ENCODE peak calls at places on chromosomes 5 and 9, in seven cellular contexts. R is neuronal stem cell, U is IMR-90, S is H9, Y is mesendoderm, L is H1, G is trophoblast cell. B is an unnamed sample.

GRCh38 chr5:40834391-40834848 is 602 bp downstream of the RPL37 start:
- DNase-seq in R (no peak), U (peak; percentile 33), S (no peak), Y (peak; percentile 38), L (no peak), G (peak; percentile 43), B (peak; percentile 58)

GRCh38 chr5:149268928-149269557 is 2.6 kb upstream of the AFAP1L1 start:
- DNase-seq in R (peak; percentile 31), U (peak; percentile 61), S (no peak), Y (peak; percentile 56), L (no peak), G (peak; percentile 86), B (peak; percentile 66)

GRCh38 chr5:368162-369084 is 46.9 kb downstream of the AHRR start:
- DNase-seq in R (no peak), U (peak; percentile 98), S (peak; percentile 10), Y (no peak), L (peak; percentile 27), G (peak; percentile 44), B (peak; percentile 70)

GRCh38 chr5:407801-408268 is 35.1 kb upstream of the EXOC3 start:
- DNase-seq in R (no peak), U (no peak), S (no peak), Y (no peak), L (no peak), G (no peak), B (no peak)

GRCh38 chr5:111016801-111017200 is 54.7 kb upstream of the TSLP start:
- DNase-seq in R (no peak), U (peak; percentile 90), S (no peak), Y (no peak), L (no peak), G (no peak), B (peak; percentile 4)

GRCh38 chr9:91176426-91176825 is 185.3 kb downstream of the AUH start:
- DNase-seq in R (no peak), U (no peak), S (no peak), Y (no peak), L (no peak), G (no peak), B (no peak)

GRCh38 chr5:132493821-132494220 is 3.2 kb upstream of the IRF1 start:
- DNase-seq in R (no peak), U (no peak), S (no peak), Y (no peak), L (no peak), G (no peak), B (no peak)

GRCh38 chr9:115590016-115590415 is 472.1 kb upstream of the TNC start:
- DNase-seq in R (no peak), U (peak; percentile 97), S (no peak), Y (no peak), L (no peak), G (no peak), B (peak; percentile 79)

GRCh38 chr9:137421838-137422667 is 909 bp downstream of the EXD3 start:
- DNase-seq in R (no peak), U (no peak), S (peak; percentile 34), Y (no peak), L (no peak), G (peak; percentile 13), B (no peak)

GRCh38 chr5:149791881-149792280 is 61.8 kb downstream of the PPARGC1B start:
- DNase-seq in R (no peak), U (no peak), S (no peak), Y (no peak), L (no peak), G (no peak), B (no peak)

GRCh38 chr5:30698217-30698616 is 495.3 kb upstream of the CDH6 start:
- DNase-seq in R (no peak), U (no peak), S (no peak), Y (peak; percentile 63), L (no peak), G (no peak), B (no peak)

GRCh38 chr5:109589983-109590382 is 99.7 kb upstream of the MAN2A1 start:
- DNase-seq in R (no peak), U (no peak), S (no peak), Y (peak; percentile 27), L (no peak), G (no peak), B (no peak)

GRCh38 chr5:178284095-178284675 is 51.6 kb upstream of the PHYKPL start:
- DNase-seq in R (no peak), U (peak; percentile 3), S (no peak), Y (peak; percentile 52), L (no peak), G (peak; percentile 29), B (no peak)

GRCh38 chr9:112166176-112167140 is 8.6 kb downstream of the SUSD1 start:
- DNase-seq in R (no peak), U (peak; percentile 14), S (no peak), Y (peak; percentile 31), L (no peak), G (peak; percentile 73), B (peak; percentile 40)

GRCh38 chr9:16475996-16476395 is 394.5 kb downstream of the BNC2 start:
- DNase-seq in R (no peak), U (no peak), S (no peak), Y (no peak), L (no peak), G (no peak), B (no peak)

GRCh38 chr9:87100001-87100400 is 152.7 kb upstream of the GAS1 start:
- DNase-seq in R (no peak), U (no peak), S (no peak), Y (no peak), L (no peak), G (peak; percentile 11), B (no peak)

GRCh38 chr9:95788011-95788410 is 87.5 kb upstream of the ERCC6L2 start:
- DNase-seq in R (no peak), U (no peak), S (no peak), Y (peak; percentile 90), L (peak; percentile 43), G (peak; percentile 10), B (no peak)

GRCh38 chr9:137761032-137761431 is 116.5 kb upstream of the CACNA1B start:
- DNase-seq in R (no peak), U (no peak), S (no peak), Y (no peak), L (no peak), G (no peak), B (no peak)

GRCh38 chr9:37801959-37802711 is 1.5 kb downstream of the DCAF10 start:
- DNase-seq in R (no peak), U (no peak), S (no peak), Y (no peak), L (no peak), G (no peak), B (no peak)

GRCh38 chr5:159415301-159415937 is 85.1 kb upstream of the IL12B start:
- DNase-seq in R (no peak), U (no peak), S (no peak), Y (peak; percentile 28), L (no peak), G (no peak), B (no peak)

GRCh38 chr5:96933764-96934163 is 2.1 kb upstream of the LNPEP start:
- DNase-seq in R (no peak), U (no peak), S (no peak), Y (peak; percentile 13), L (no peak), G (no peak), B (no peak)

GRCh38 chr9:122213589-122214413 is 15.0 kb downstream of the LHX6 start:
- DNase-seq in R (peak; percentile 82), U (no peak), S (peak; percentile 98), Y (peak; percentile 92), L (peak; percentile 97), G (peak; percentile 60), B (no peak)
- H3K4ac ChIP-seq in R (no peak overlapping the region), U (no peak overlapping the region), S (no peak overlapping the region), Y (no peak overlapping the region), L (no peak overlapping the region), G (no peak overlapping the region), B (no peak overlapping the region)

GRCh38 chr9:106878943-106879916 is 16.3 kb downstream of the ZNF462 start:
- DNase-seq in R (peak; percentile 52), U (peak; percentile 99), S (no peak), Y (no peak), L (no peak), G (peak; percentile 28), B (peak; percentile 98)
- H3K9ac ChIP-seq in R (no peak overlapping the region), U (no peak overlapping the region), S (no peak overlapping the region), Y (no peak overlapping the region), L (no peak overlapping the region), G (no peak overlapping the region), B (peak overlapping the region; percentile 3)

DNA sequence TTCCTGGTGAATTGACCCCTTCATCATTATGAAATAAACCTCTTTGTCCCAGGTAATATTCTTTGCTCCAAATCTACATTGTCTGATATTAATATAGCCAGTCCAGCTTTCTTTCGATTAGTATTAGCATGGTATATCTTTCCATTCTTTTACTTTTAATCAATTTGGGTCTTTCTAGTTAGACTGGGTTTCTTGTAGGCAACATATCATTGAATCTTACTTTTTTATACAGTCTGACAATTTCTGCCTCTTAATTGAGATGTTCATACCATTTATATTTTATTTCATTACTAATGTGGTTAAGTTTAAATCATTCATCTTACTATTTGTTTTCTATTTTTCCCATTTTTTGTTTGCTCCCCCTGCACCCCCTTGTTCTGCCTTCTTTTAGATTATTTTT is 61.7 kb upstream of the LIFR start:
- DNase-seq in R (no peak), U (no peak), S (no peak), Y (no peak), L (no peak), G (no peak), B (no peak)
- H4K8ac ChIP-seq in R (no peak overlapping the region), U (no peak overlapping the region), S (no peak overlapping the region), Y (no peak overlapping the region), L (no peak overlapping the region), G (no peak overlapping the region), B (no peak overlapping the region)

DNA sequence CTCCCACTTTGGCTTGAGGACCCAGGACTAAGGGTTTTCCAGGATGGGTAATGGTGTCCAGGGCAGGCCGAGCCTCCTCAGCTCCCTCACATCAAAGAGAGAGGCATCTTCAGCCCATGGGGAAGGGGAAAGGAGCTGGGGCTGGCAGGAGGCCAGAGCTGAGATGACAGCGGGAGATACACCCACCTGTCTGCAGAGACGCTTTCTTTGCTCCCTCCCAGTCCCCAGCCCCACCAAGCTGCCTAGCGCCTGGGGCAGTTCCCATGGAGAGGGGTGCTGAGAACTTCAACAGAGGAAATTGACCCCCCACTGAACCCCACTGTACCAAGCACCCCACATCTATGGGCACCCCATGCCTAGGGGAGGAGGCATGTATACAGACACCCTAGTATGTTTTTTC is 10.6 kb downstream of the PCDH1 start:
- DNase-seq in R (no peak), U (no peak), S (no peak), Y (no peak), L (no peak), G (no peak), B (no peak)
- H3K4ac ChIP-seq in R (no peak overlapping the region), U (no peak overlapping the region), S (no peak overlapping the region), Y (no peak overlapping the region), L (no peak overlapping the region), G (no peak overlapping the region), B (no peak overlapping the region)